ENCODE peak calls at places on chromosomes 4 and X, in six cellular contexts. One of them, this sample, is unnamed. For H3K9me3, the result is how much of the 10 kb centered on the place peaks cover.

GRCh38 chrX:103678199-103678993 is 8.1 kb downstream of the MORF4L2 start:
- ATAC-seq in A549: no peak
- ATAC-seq in upper lobe of left lung: no peak
- ATAC-seq in HepG2: no peak
- ATAC-seq in K562: no peak
- ATAC-seq in GM12878: no peak
- ATAC-seq in this sample: no peak

GRCh38 chr4:159547645-159548308 is 444.9 kb downstream of the RAPGEF2 start:
- ATAC-seq in A549: no peak
- ATAC-seq in upper lobe of left lung: peak
- ATAC-seq in HepG2: no peak
- ATAC-seq in K562: no peak
- ATAC-seq in GM12878: no peak
- ATAC-seq in this sample: no peak

GRCh38 chrX:152897216-152898144 is at the start of gene ZNF185:
- ATAC-seq in A549: peak
- ATAC-seq in upper lobe of left lung: peak
- ATAC-seq in HepG2: peak
- ATAC-seq in K562: peak
- ATAC-seq in GM12878: no peak
- ATAC-seq in this sample: no peak

GRCh38 chr4:118335774-118336173 is 17.0 kb downstream of the PRSS12 start:
- ATAC-seq in A549: no peak
- ATAC-seq in upper lobe of left lung: no peak
- ATAC-seq in HepG2: no peak
- ATAC-seq in K562: no peak
- ATAC-seq in GM12878: no peak
- ATAC-seq in this sample: no peak

GRCh38 chr4:13698296-13698695 is 70.8 kb upstream of the BOD1L1 start:
- ATAC-seq in A549: no peak
- ATAC-seq in upper lobe of left lung: no peak
- ATAC-seq in HepG2: no peak
- ATAC-seq in K562: no peak
- ATAC-seq in GM12878: no peak
- ATAC-seq in this sample: no peak

GRCh38 chrX:8429692-8430249 is 34.9 kb upstream of the VCX3B start:
- ATAC-seq in A549: no peak
- ATAC-seq in upper lobe of left lung: no peak
- ATAC-seq in HepG2: no peak
- ATAC-seq in K562: no peak
- ATAC-seq in GM12878: no peak
- ATAC-seq in this sample: no peak

GRCh38 chr4:36317731-36318130 is 36.3 kb downstream of the DTHD1 start:
- ATAC-seq in A549: no peak
- ATAC-seq in upper lobe of left lung: no peak
- ATAC-seq in HepG2: no peak
- ATAC-seq in K562: no peak
- ATAC-seq in GM12878: no peak
- ATAC-seq in this sample: no peak

GRCh38 chrX:45712067-45712466 is 511.4 kb upstream of the DIPK2B start:
- ATAC-seq in A549: no peak
- ATAC-seq in upper lobe of left lung: no peak
- ATAC-seq in HepG2: no peak
- ATAC-seq in K562: no peak
- ATAC-seq in GM12878: no peak
- ATAC-seq in this sample: no peak

GRCh38 chrX:56811599-56811998 is 82.6 kb downstream of the NBDY start:
- ATAC-seq in A549: no peak
- ATAC-seq in upper lobe of left lung: no peak
- ATAC-seq in HepG2: no peak
- ATAC-seq in K562: no peak
- ATAC-seq in GM12878: no peak
- ATAC-seq in this sample: no peak

GRCh38 chrX:37757082-37757481 is 22.8 kb upstream of the CYBB start:
- ATAC-seq in A549: no peak
- ATAC-seq in upper lobe of left lung: no peak
- ATAC-seq in HepG2: no peak
- ATAC-seq in K562: no peak
- ATAC-seq in GM12878: no peak
- ATAC-seq in this sample: no peak

GRCh38 chrX:68917799-68918198 is 89.0 kb downstream of the EFNB1 start:
- ATAC-seq in A549: no peak
- ATAC-seq in upper lobe of left lung: no peak
- ATAC-seq in HepG2: no peak
- ATAC-seq in K562: no peak
- ATAC-seq in GM12878: no peak
- ATAC-seq in this sample: no peak

GRCh38 chrX:96835660-96836289 is 47.9 kb upstream of the RPA4 start:
- ATAC-seq in A549: no peak
- ATAC-seq in upper lobe of left lung: no peak
- ATAC-seq in HepG2: no peak
- ATAC-seq in K562: no peak
- ATAC-seq in GM12878: peak
- ATAC-seq in this sample: no peak

GRCh38 chr4:143346208-143346607 is 9.5 kb downstream of the GAB1 start:
- ATAC-seq in A549: no peak
- ATAC-seq in upper lobe of left lung: peak
- ATAC-seq in HepG2: no peak
- ATAC-seq in K562: peak
- ATAC-seq in GM12878: no peak
- ATAC-seq in this sample: peak

GRCh38 chr4:7810792-7811535 is 128.7 kb downstream of the AFAP1 start:
- ATAC-seq in A549: no peak
- ATAC-seq in upper lobe of left lung: no peak
- ATAC-seq in HepG2: no peak
- ATAC-seq in K562: no peak
- ATAC-seq in GM12878: no peak
- ATAC-seq in this sample: no peak

GRCh38 chr4:24210332-24210902 is 320.6 kb upstream of the PPARGC1A start:
- ATAC-seq in A549: peak
- ATAC-seq in upper lobe of left lung: peak
- ATAC-seq in HepG2: no peak
- ATAC-seq in K562: no peak
- ATAC-seq in GM12878: no peak
- ATAC-seq in this sample: peak

GRCh38 chr4:39719804-39720580 is 22.1 kb downstream of the UBE2K start:
- ATAC-seq in A549: no peak
- ATAC-seq in upper lobe of left lung: no peak
- ATAC-seq in HepG2: no peak
- ATAC-seq in K562: no peak
- ATAC-seq in GM12878: peak
- ATAC-seq in this sample: no peak

GRCh38 chrX:74383611-74384010 is 37.7 kb upstream of the SLC16A2 start:
- ATAC-seq in A549: peak
- ATAC-seq in upper lobe of left lung: peak
- ATAC-seq in HepG2: peak
- ATAC-seq in K562: peak
- ATAC-seq in GM12878: peak
- ATAC-seq in this sample: no peak

GRCh38 chrX:66602381-66602938 is 36.4 kb downstream of the EDA2R start:
- ATAC-seq in A549: no peak
- ATAC-seq in upper lobe of left lung: no peak
- ATAC-seq in HepG2: peak
- ATAC-seq in K562: no peak
- ATAC-seq in GM12878: peak
- ATAC-seq in this sample: no peak
- H3K9me3 ChIP-seq in A549: under half
- H3K9me3 ChIP-seq in upper lobe of left lung: under half
- H3K9me3 ChIP-seq in HepG2: under half
- H3K9me3 ChIP-seq in K562: under half
- H3K9me3 ChIP-seq in GM12878: under half
- H3K9me3 ChIP-seq in this sample: under half

GRCh38 chr4:128524311-128524710 is 236.7 kb upstream of the PGRMC2 start:
- ATAC-seq in A549: peak
- ATAC-seq in upper lobe of left lung: peak
- ATAC-seq in HepG2: no peak
- ATAC-seq in K562: peak
- ATAC-seq in GM12878: no peak
- ATAC-seq in this sample: no peak
- TF ChIP-seq EP300 in A549: no peak
- TF ChIP-seq EP300 in upper lobe of left lung: no peak
- TF ChIP-seq EP300 in HepG2: no peak
- TF ChIP-seq EP300 in K562: no peak
- TF ChIP-seq EP300 in GM12878: no peak
- TF ChIP-seq EP300 in this sample: no peak

GRCh38 chrX:9765072-9765736 is 443 bp downstream of the GPR143 start:
- ATAC-seq in A549: no peak
- ATAC-seq in upper lobe of left lung: no peak
- ATAC-seq in HepG2: no peak
- ATAC-seq in K562: no peak
- ATAC-seq in GM12878: peak
- ATAC-seq in this sample: peak
- H3K4me3 ChIP-seq in A549: no peak
- H3K4me3 ChIP-seq in upper lobe of left lung: no peak
- H3K4me3 ChIP-seq in HepG2: no peak
- H3K4me3 ChIP-seq in K562: no peak
- H3K4me3 ChIP-seq in GM12878: no peak
- H3K4me3 ChIP-seq in this sample: no peak

DNA sequence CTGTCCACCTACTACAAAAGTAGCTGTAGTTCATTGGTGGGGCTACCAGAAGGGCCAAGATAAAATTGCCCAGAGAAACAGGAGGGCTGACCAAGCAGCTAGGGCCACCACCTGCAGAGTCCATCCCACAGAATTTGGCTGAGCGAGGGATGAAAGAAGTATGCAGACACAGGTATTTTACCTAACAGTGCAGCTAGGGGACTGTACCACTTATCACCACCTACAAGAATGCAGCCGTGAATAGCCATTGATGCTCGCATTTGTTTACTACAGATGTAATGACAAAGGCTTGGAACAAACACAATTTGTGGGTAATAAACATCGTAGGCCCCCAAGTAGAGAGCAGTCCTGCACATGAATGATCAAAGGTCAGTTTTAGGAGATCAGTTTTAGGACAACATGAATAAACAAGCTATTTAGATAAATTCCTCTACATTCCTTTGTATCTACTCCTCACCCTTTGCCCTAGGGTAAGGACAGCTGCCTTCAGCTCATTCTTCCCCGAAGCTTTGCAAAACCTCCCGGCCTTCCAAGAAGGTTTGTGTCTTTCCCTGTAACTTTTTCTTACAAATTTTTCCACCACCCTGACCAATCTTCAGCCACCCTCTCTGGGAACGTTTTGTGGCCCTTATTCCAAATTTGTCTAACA is 49.5 kb downstream of the ZNF718 start:
- ATAC-seq in A549: no peak
- ATAC-seq in upper lobe of left lung: no peak
- ATAC-seq in HepG2: no peak
- ATAC-seq in K562: no peak
- ATAC-seq in GM12878: no peak
- ATAC-seq in this sample: no peak
- H3K9me3 ChIP-seq in A549: under half
- H3K9me3 ChIP-seq in upper lobe of left lung: half or more
- H3K9me3 ChIP-seq in HepG2: half or more
- H3K9me3 ChIP-seq in K562: under half
- H3K9me3 ChIP-seq in GM12878: under half
- H3K9me3 ChIP-seq in this sample: under half

DNA sequence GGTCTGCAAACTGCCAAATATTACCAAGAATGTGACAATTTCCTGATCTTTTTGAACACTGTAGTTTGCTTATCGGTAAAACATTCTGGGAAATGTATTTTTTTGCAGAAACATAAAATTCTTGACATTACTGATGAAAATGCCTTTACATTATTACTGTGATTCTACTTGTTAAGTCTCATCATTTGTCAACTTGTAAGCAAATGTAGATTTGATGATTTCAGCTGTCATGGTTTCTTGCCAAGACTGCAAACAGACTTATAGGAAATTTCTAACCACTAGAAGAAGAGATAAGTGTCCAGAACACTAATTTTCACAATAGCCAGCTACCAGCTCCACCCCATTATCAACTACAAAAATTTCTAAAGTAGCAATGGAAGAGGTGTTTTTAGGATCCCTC is 560.4 kb downstream of the STPG2 start:
- ATAC-seq in A549: no peak
- ATAC-seq in upper lobe of left lung: no peak
- ATAC-seq in HepG2: no peak
- ATAC-seq in K562: no peak
- ATAC-seq in GM12878: no peak
- ATAC-seq in this sample: no peak
- TF ChIP-seq EP300 in A549: no peak
- TF ChIP-seq EP300 in upper lobe of left lung: no peak
- TF ChIP-seq EP300 in HepG2: no peak
- TF ChIP-seq EP300 in K562: no peak
- TF ChIP-seq EP300 in GM12878: no peak
- TF ChIP-seq EP300 in this sample: no peak

GRCh38 chrX:16103625-16104024 is 19.7 kb upstream of the GRPR start:
- ATAC-seq in A549: no peak
- ATAC-seq in upper lobe of left lung: no peak
- ATAC-seq in HepG2: no peak
- ATAC-seq in K562: no peak
- ATAC-seq in GM12878: peak
- ATAC-seq in this sample: no peak

GRCh38 chrX:16096131-16096530 is 27.2 kb upstream of the GRPR start:
- ATAC-seq in A549: no peak
- ATAC-seq in upper lobe of left lung: no peak
- ATAC-seq in HepG2: no peak
- ATAC-seq in K562: no peak
- ATAC-seq in GM12878: no peak
- ATAC-seq in this sample: no peak

GRCh38 chrX:16101581-16101980 is 21.8 kb upstream of the GRPR start:
- ATAC-seq in A549: no peak
- ATAC-seq in upper lobe of left lung: no peak
- ATAC-seq in HepG2: no peak
- ATAC-seq in K562: no peak
- ATAC-seq in GM12878: no peak
- ATAC-seq in this sample: no peak

DNA sequence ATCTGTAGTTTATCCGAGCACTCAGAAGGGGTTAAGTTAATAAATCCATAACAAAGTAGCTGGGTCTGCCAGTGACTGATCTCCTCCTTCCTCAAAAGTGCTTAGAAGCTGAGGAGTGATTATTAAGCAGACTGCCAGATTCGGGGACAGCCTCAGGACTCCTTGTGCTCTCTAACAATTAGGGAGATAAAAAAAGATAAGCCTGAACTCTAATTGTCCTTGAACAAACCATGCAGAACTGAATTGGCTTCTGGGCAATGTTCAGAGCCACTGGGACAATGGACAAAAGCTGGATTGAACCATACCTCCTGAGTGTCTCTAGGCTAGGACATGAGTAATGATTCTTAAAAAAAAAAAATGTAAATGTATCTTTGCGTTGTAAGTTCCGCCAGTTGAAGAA is 22.7 kb upstream of the GRPR start:
- ATAC-seq in A549: no peak
- ATAC-seq in upper lobe of left lung: no peak
- ATAC-seq in HepG2: no peak
- ATAC-seq in K562: no peak
- ATAC-seq in GM12878: no peak
- ATAC-seq in this sample: no peak
- H3K4me3 ChIP-seq in A549: no peak
- H3K4me3 ChIP-seq in upper lobe of left lung: no peak
- H3K4me3 ChIP-seq in HepG2: no peak
- H3K4me3 ChIP-seq in K562: no peak
- H3K4me3 ChIP-seq in GM12878: no peak
- H3K4me3 ChIP-seq in this sample: no peak

DNA sequence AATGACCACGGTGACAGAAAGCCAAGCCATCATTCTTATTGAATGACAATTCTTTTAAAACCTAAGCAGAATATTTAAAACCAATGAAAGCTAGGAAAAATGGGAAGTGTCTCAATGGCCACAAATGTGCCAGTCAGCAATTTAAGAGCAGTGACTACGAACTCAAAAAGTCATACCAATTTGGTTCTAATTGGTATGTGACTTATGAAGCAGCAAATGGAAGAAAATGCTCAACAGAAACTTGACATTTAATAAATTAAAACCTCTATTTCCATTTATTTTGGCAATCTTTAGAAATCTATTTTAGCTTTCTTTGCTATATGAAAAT is 25.7 kb upstream of the BCLAF3 start:
- ATAC-seq in A549: no peak
- ATAC-seq in upper lobe of left lung: no peak
- ATAC-seq in HepG2: no peak
- ATAC-seq in K562: no peak
- ATAC-seq in GM12878: no peak
- ATAC-seq in this sample: no peak
- H3K9me3 ChIP-seq in A549: under half
- H3K9me3 ChIP-seq in upper lobe of left lung: under half
- H3K9me3 ChIP-seq in HepG2: under half
- H3K9me3 ChIP-seq in K562: under half
- H3K9me3 ChIP-seq in GM12878: under half
- H3K9me3 ChIP-seq in this sample: under half